ENCODE peak calls at places on chromosomes 4 and X, in four cellular contexts. One of them, this sample, is unnamed. For H3K4me1, the result is how much of the 10 kb centered on the place peaks cover.

GRCh38 chr4:90292438-90292837 is 165.2 kb downstream of the CCSER1 start:
- DNase-seq in breast epithelium: no peak
- DNase-seq in mammary epithelial cell: no peak
- DNase-seq in heart right ventricle: no peak
- DNase-seq in this sample: no peak

GRCh38 chrX:78555401-78555980 is 103.6 kb downstream of the RTL3 start:
- DNase-seq in breast epithelium: no peak
- DNase-seq in heart right ventricle: no peak
- DNase-seq in mammary epithelial cell: no peak
- DNase-seq in this sample: no peak

GRCh38 chrX:136220535-136220934 is 30.7 kb downstream of the MAP7D3 start:
- DNase-seq in heart right ventricle: no peak
- DNase-seq in mammary epithelial cell: no peak
- DNase-seq in breast epithelium: no peak
- DNase-seq in this sample: no peak

GRCh38 chrX:103517246-103517645 is 2.0 kb downstream of the RAB40A start:
- DNase-seq in heart right ventricle: no peak
- DNase-seq in mammary epithelial cell: peak
- DNase-seq in breast epithelium: no peak
- DNase-seq in this sample: no peak

GRCh38 chr4:97238956-97239698 is 904.1 kb downstream of the STPG2 start:
- DNase-seq in mammary epithelial cell: no peak
- DNase-seq in heart right ventricle: no peak
- DNase-seq in breast epithelium: no peak
- DNase-seq in this sample: no peak

GRCh38 chr4:168995537-168996295 is 14.3 kb downstream of the CBR4 start:
- DNase-seq in breast epithelium: no peak
- DNase-seq in mammary epithelial cell: peak
- DNase-seq in heart right ventricle: no peak
- DNase-seq in this sample: no peak

GRCh38 chr4:130028552-130028951 is 932.6 kb downstream of the C4orf33 start:
- DNase-seq in breast epithelium: no peak
- DNase-seq in heart right ventricle: no peak
- DNase-seq in mammary epithelial cell: no peak
- DNase-seq in this sample: no peak

GRCh38 chr4:80608285-80608980 is 272.9 kb downstream of the CFAP299 start:
- DNase-seq in heart right ventricle: no peak
- DNase-seq in breast epithelium: no peak
- DNase-seq in mammary epithelial cell: no peak
- DNase-seq in this sample: no peak

GRCh38 chrX:153768311-153769157 is 4.5 kb downstream of the PLXNB3 start:
- DNase-seq in heart right ventricle: no peak
- DNase-seq in mammary epithelial cell: no peak
- DNase-seq in breast epithelium: no peak
- DNase-seq in this sample: no peak

GRCh38 chr4:35559559-35560365 is 684.6 kb downstream of the ARAP2 start:
- DNase-seq in heart right ventricle: no peak
- DNase-seq in mammary epithelial cell: peak
- DNase-seq in breast epithelium: no peak
- DNase-seq in this sample: no peak

GRCh38 chrX:1242901-1243402 is 25.7 kb upstream of the CSF2RA start:
- DNase-seq in heart right ventricle: no peak
- DNase-seq in mammary epithelial cell: peak
- DNase-seq in breast epithelium: no peak
- DNase-seq in this sample: no peak

GRCh38 chrX:109281478-109282275 is 200.2 kb downstream of the GUCY2F start:
- DNase-seq in heart right ventricle: peak
- DNase-seq in mammary epithelial cell: peak
- DNase-seq in breast epithelium: no peak
- DNase-seq in this sample: peak

GRCh38 chr4:186265683-186266648 is at the start of gene F11:
- DNase-seq in mammary epithelial cell: no peak
- DNase-seq in breast epithelium: no peak
- DNase-seq in heart right ventricle: no peak
- DNase-seq in this sample: no peak

GRCh38 chr4:186775867-186776266 is 52.2 kb upstream of the FAT1 start:
- DNase-seq in heart right ventricle: no peak
- DNase-seq in breast epithelium: no peak
- DNase-seq in mammary epithelial cell: no peak
- DNase-seq in this sample: no peak

GRCh38 chr4:82044141-82044993 is 329.4 kb downstream of the HNRNPD start:
- DNase-seq in mammary epithelial cell: peak
- DNase-seq in breast epithelium: no peak
- DNase-seq in heart right ventricle: peak
- DNase-seq in this sample: peak

GRCh38 chr4:155889036-155889793 is 14.3 kb upstream of the TDO2 start:
- DNase-seq in breast epithelium: no peak
- DNase-seq in mammary epithelial cell: peak
- DNase-seq in heart right ventricle: peak
- DNase-seq in this sample: no peak

GRCh38 chr4:37970702-37971101 is 10.5 kb downstream of the PTTG2 start:
- DNase-seq in heart right ventricle: peak
- DNase-seq in mammary epithelial cell: peak
- DNase-seq in breast epithelium: peak
- DNase-seq in this sample: peak

GRCh38 chrX:6735235-6735634 is 200.3 kb upstream of the VCX3A start:
- DNase-seq in heart right ventricle: no peak
- DNase-seq in mammary epithelial cell: no peak
- DNase-seq in breast epithelium: no peak
- DNase-seq in this sample: no peak

GRCh38 chr4:127965803-127966175 is 583 bp downstream of the ABHD18 start:
- DNase-seq in breast epithelium: peak
- DNase-seq in heart right ventricle: peak
- DNase-seq in mammary epithelial cell: peak
- DNase-seq in this sample: peak
- TF ChIP-seq CTCF in breast epithelium: no peak
- TF ChIP-seq CTCF in heart right ventricle: no peak
- TF ChIP-seq CTCF in mammary epithelial cell: no peak
- TF ChIP-seq CTCF in this sample: no peak

GRCh38 chr4:2856266-2856665 is 12.6 kb downstream of the ADD1 start:
- DNase-seq in heart right ventricle: no peak
- DNase-seq in breast epithelium: no peak
- DNase-seq in mammary epithelial cell: no peak
- DNase-seq in this sample: no peak
- H3K4me1 ChIP-seq in heart right ventricle: half or more
- H3K4me1 ChIP-seq in breast epithelium: under half
- H3K4me1 ChIP-seq in mammary epithelial cell: under half
- H3K4me1 ChIP-seq in this sample: half or more

GRCh38 chr4:141134586-141134985 is 1.3 kb upstream of the RNF150 start:
- DNase-seq in mammary epithelial cell: no peak
- DNase-seq in heart right ventricle: no peak
- DNase-seq in breast epithelium: no peak
- DNase-seq in this sample: no peak

GRCh38 chr4:141131738-141132688 is 1.3 kb downstream of the RNF150 start:
- DNase-seq in heart right ventricle: no peak
- DNase-seq in breast epithelium: no peak
- DNase-seq in mammary epithelial cell: peak
- DNase-seq in this sample: no peak

GRCh38 chr4:141133146-141134006 is at the start of gene RNF150:
- DNase-seq in mammary epithelial cell: peak
- DNase-seq in breast epithelium: peak
- DNase-seq in heart right ventricle: peak
- DNase-seq in this sample: peak

GRCh38 chr4:141132689-141133145 is 552 bp downstream of the RNF150 start:
- DNase-seq in breast epithelium: peak
- DNase-seq in heart right ventricle: peak
- DNase-seq in mammary epithelial cell: no peak
- DNase-seq in this sample: no peak

DNA sequence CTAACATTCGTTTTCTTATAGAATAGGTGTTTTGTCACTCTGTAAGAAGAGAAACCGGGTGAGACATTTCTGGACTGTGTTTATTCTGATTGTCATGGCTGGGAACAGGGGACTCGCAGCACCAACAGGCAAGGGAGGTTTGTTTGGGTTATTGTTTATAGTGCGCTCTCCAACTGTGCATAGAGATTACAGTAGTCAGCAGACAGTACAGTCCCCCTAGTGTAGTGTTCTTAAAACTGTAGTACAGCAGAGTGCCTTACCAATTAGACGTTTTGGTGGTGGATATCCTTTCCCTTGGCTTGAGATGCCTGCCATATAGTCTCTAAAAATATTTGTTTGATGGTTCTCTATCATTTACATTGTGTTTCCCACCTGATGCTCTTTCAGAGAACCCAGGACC is 782 bp upstream of the RNF150 start:
- DNase-seq in mammary epithelial cell: no peak
- DNase-seq in heart right ventricle: no peak
- DNase-seq in breast epithelium: no peak
- DNase-seq in this sample: no peak
- TF ChIP-seq CTCF in mammary epithelial cell: no peak
- TF ChIP-seq CTCF in heart right ventricle: no peak
- TF ChIP-seq CTCF in breast epithelium: no peak
- TF ChIP-seq CTCF in this sample: no peak

GRCh38 chr4:87042221-87042620 is 107.4 kb downstream of the AFF1 start:
- DNase-seq in mammary epithelial cell: no peak
- DNase-seq in breast epithelium: no peak
- DNase-seq in heart right ventricle: no peak
- DNase-seq in this sample: no peak
- H3K4me1 ChIP-seq in mammary epithelial cell: under half
- H3K4me1 ChIP-seq in breast epithelium: under half
- H3K4me1 ChIP-seq in heart right ventricle: half or more
- H3K4me1 ChIP-seq in this sample: half or more

GRCh38 chrX:21802844-21803243 is 36.6 kb upstream of the MBTPS2 start:
- DNase-seq in mammary epithelial cell: no peak
- DNase-seq in breast epithelium: no peak
- DNase-seq in heart right ventricle: no peak
- DNase-seq in this sample: no peak

GRCh38 chrX:21799767-21800166 is 39.6 kb upstream of the MBTPS2 start:
- DNase-seq in heart right ventricle: no peak
- DNase-seq in mammary epithelial cell: no peak
- DNase-seq in breast epithelium: no peak
- DNase-seq in this sample: no peak

GRCh38 chrX:21800344-21800770 is 39.1 kb upstream of the MBTPS2 start:
- DNase-seq in heart right ventricle: no peak
- DNase-seq in mammary epithelial cell: peak
- DNase-seq in breast epithelium: no peak
- DNase-seq in this sample: no peak

GRCh38 chrX:21802054-21802660 is 37.3 kb upstream of the MBTPS2 start:
- DNase-seq in breast epithelium: no peak
- DNase-seq in mammary epithelial cell: no peak
- DNase-seq in heart right ventricle: no peak
- DNase-seq in this sample: no peak

GRCh38 chrX:21798677-21799219 is 40.7 kb upstream of the MBTPS2 start:
- DNase-seq in breast epithelium: no peak
- DNase-seq in heart right ventricle: no peak
- DNase-seq in mammary epithelial cell: peak
- DNase-seq in this sample: peak
- TF ChIP-seq CTCF in breast epithelium: no peak
- TF ChIP-seq CTCF in heart right ventricle: no peak
- TF ChIP-seq CTCF in mammary epithelial cell: no peak
- TF ChIP-seq CTCF in this sample: no peak

GRCh38 chr4:109434793-109435080 is 1.1 kb downstream of the SEC24B start:
- DNase-seq in mammary epithelial cell: no peak
- DNase-seq in breast epithelium: no peak
- DNase-seq in heart right ventricle: no peak
- DNase-seq in this sample: no peak
- H3K4me1 ChIP-seq in mammary epithelial cell: under half
- H3K4me1 ChIP-seq in breast epithelium: under half
- H3K4me1 ChIP-seq in heart right ventricle: under half
- H3K4me1 ChIP-seq in this sample: under half

DNA sequence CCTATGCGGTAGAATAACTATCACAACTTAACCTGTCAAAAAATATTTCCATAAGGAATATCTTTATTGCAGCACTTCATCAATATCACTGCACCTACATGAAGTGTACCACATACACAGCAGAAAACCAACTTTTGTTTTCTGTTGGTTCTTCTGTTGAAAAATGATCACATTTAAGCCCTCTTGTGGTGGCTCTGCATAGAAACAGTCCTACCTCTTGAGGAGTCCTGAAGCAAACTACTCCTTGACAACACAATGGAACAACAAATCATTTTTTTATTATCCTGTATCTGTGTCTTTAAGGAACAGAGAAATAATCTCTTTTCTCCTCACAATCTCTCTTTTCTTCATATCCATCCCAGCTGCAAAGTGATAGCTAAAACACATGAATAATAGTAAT is 39.8 kb upstream of the ATOH1 start:
- DNase-seq in mammary epithelial cell: peak
- DNase-seq in heart right ventricle: no peak
- DNase-seq in breast epithelium: no peak
- DNase-seq in this sample: no peak
- TF ChIP-seq CTCF in mammary epithelial cell: peak
- TF ChIP-seq CTCF in heart right ventricle: no peak
- TF ChIP-seq CTCF in breast epithelium: no peak
- TF ChIP-seq CTCF in this sample: peak

DNA sequence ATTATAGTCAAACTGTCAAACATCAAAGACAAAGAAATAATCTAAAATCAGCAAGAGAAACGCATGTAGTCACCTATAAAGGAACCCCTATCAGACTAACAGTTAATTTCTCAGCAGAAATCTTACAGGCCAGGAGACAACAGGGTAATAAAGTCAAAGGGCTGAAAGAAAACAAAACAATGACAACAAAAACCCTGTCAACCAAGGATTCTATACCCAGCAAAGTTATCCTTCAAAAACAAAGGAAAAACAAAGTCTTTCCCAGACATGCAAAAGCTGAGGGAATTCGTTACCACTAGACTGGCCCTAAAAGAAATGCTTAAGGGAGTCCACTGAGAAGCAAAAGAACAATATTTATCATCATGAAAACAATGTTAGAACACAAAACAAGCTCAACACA is 22.1 kb downstream of the TMEM154 start:
- DNase-seq in breast epithelium: no peak
- DNase-seq in mammary epithelial cell: no peak
- DNase-seq in heart right ventricle: no peak
- DNase-seq in this sample: no peak
- H3K4me1 ChIP-seq in breast epithelium: under half
- H3K4me1 ChIP-seq in mammary epithelial cell: under half
- H3K4me1 ChIP-seq in heart right ventricle: under half
- H3K4me1 ChIP-seq in this sample: under half